ENCODE peak calls at places on chromosome 12, in seven cellular contexts. One of them, this sample, is unnamed.

GRCh38 chr12:47881826-47882427 is 22.9 kb downstream of the VDR start:
- DNase-seq in CD8-positive, alpha-beta memory T cell: no peak
- DNase-seq in fibroblast of lung: peak; percentile 99
- DNase-seq in heart right ventricle: no peak
- DNase-seq in psoas muscle: peak; percentile 66
- DNase-seq in A549: no peak
- DNase-seq in left ventricle myocardium inferior: no peak
- DNase-seq in this sample: no peak

GRCh38 chr12:121326996-121327674 is 25.1 kb downstream of the ANAPC5 start:
- DNase-seq in CD8-positive, alpha-beta memory T cell: no peak
- DNase-seq in heart right ventricle: no peak
- DNase-seq in left ventricle myocardium inferior: no peak
- DNase-seq in fibroblast of lung: no peak
- DNase-seq in psoas muscle: peak; percentile 52
- DNase-seq in A549: no peak
- DNase-seq in this sample: no peak

GRCh38 chr12:22231836-22232235 is 102.7 kb downstream of the ST8SIA1 start:
- DNase-seq in left ventricle myocardium inferior: no peak
- DNase-seq in A549: peak; percentile 3
- DNase-seq in heart right ventricle: no peak
- DNase-seq in psoas muscle: no peak
- DNase-seq in fibroblast of lung: no peak
- DNase-seq in CD8-positive, alpha-beta memory T cell: no peak
- DNase-seq in this sample: no peak

GRCh38 chr12:90058721-90059120 is 350.1 kb upstream of the ATP2B1 start:
- DNase-seq in psoas muscle: no peak
- DNase-seq in heart right ventricle: peak; percentile 9
- DNase-seq in A549: no peak
- DNase-seq in left ventricle myocardium inferior: no peak
- DNase-seq in fibroblast of lung: peak; percentile 88
- DNase-seq in CD8-positive, alpha-beta memory T cell: no peak
- DNase-seq in this sample: no peak

GRCh38 chr12:271165-271564 is 8.5 kb upstream of the SLC6A13 start:
- DNase-seq in A549: no peak
- DNase-seq in left ventricle myocardium inferior: no peak
- DNase-seq in fibroblast of lung: no peak
- DNase-seq in CD8-positive, alpha-beta memory T cell: no peak
- DNase-seq in heart right ventricle: no peak
- DNase-seq in psoas muscle: no peak
- DNase-seq in this sample: no peak

GRCh38 chr12:124592050-124592449 is 24.6 kb upstream of the NCOR2 start:
- DNase-seq in CD8-positive, alpha-beta memory T cell: no peak
- DNase-seq in heart right ventricle: no peak
- DNase-seq in A549: no peak
- DNase-seq in fibroblast of lung: peak; percentile 42
- DNase-seq in left ventricle myocardium inferior: no peak
- DNase-seq in psoas muscle: no peak
- DNase-seq in this sample: no peak

GRCh38 chr12:19131020-19131431 is 1.5 kb downstream of the PLEKHA5 start:
- DNase-seq in left ventricle myocardium inferior: no peak
- DNase-seq in heart right ventricle: peak; percentile 18
- DNase-seq in A549: peak; percentile 18
- DNase-seq in fibroblast of lung: peak; percentile 78
- DNase-seq in CD8-positive, alpha-beta memory T cell: peak; percentile 1
- DNase-seq in psoas muscle: no peak
- DNase-seq in this sample: no peak

GRCh38 chr12:12019881-12020280 is 50.9 kb upstream of the BCL2L14 start:
- DNase-seq in left ventricle myocardium inferior: no peak
- DNase-seq in CD8-positive, alpha-beta memory T cell: no peak
- DNase-seq in heart right ventricle: no peak
- DNase-seq in A549: no peak
- DNase-seq in psoas muscle: no peak
- DNase-seq in fibroblast of lung: no peak
- DNase-seq in this sample: no peak

GRCh38 chr12:15932975-15933374 is 21.8 kb downstream of the DERA start:
- DNase-seq in fibroblast of lung: no peak
- DNase-seq in A549: no peak
- DNase-seq in psoas muscle: no peak
- DNase-seq in heart right ventricle: no peak
- DNase-seq in left ventricle myocardium inferior: no peak
- DNase-seq in CD8-positive, alpha-beta memory T cell: no peak
- DNase-seq in this sample: no peak

GRCh38 chr12:6045438-6045837 is 79.0 kb downstream of the VWF start:
- DNase-seq in A549: no peak
- DNase-seq in CD8-positive, alpha-beta memory T cell: no peak
- DNase-seq in heart right ventricle: no peak
- DNase-seq in left ventricle myocardium inferior: no peak
- DNase-seq in fibroblast of lung: no peak
- DNase-seq in psoas muscle: no peak
- DNase-seq in this sample: no peak

GRCh38 chr12:88228720-88229119 is 86.6 kb downstream of the TMTC3 start:
- DNase-seq in left ventricle myocardium inferior: no peak
- DNase-seq in heart right ventricle: no peak
- DNase-seq in psoas muscle: no peak
- DNase-seq in CD8-positive, alpha-beta memory T cell: no peak
- DNase-seq in A549: no peak
- DNase-seq in fibroblast of lung: no peak
- DNase-seq in this sample: no peak

GRCh38 chr12:41521872-41522379 is 333.8 kb downstream of the PDZRN4 start:
- DNase-seq in CD8-positive, alpha-beta memory T cell: no peak
- DNase-seq in left ventricle myocardium inferior: no peak
- DNase-seq in heart right ventricle: no peak
- DNase-seq in fibroblast of lung: peak; percentile 89
- DNase-seq in psoas muscle: no peak
- DNase-seq in A549: no peak
- DNase-seq in this sample: no peak

GRCh38 chr12:8951744-8952143 is 2.3 kb upstream of the M6PR start:
- DNase-seq in CD8-positive, alpha-beta memory T cell: peak; percentile 28
- DNase-seq in left ventricle myocardium inferior: no peak
- DNase-seq in A549: no peak
- DNase-seq in fibroblast of lung: no peak
- DNase-seq in heart right ventricle: no peak
- DNase-seq in psoas muscle: no peak
- DNase-seq in this sample: no peak

GRCh38 chr12:15928345-15928744 is 17.2 kb downstream of the DERA start:
- DNase-seq in CD8-positive, alpha-beta memory T cell: no peak
- DNase-seq in fibroblast of lung: peak; percentile 71
- DNase-seq in A549: no peak
- DNase-seq in left ventricle myocardium inferior: no peak
- DNase-seq in psoas muscle: no peak
- DNase-seq in heart right ventricle: no peak
- DNase-seq in this sample: no peak

GRCh38 chr12:28869197-28869596 is 279.9 kb upstream of the FAR2 start:
- DNase-seq in CD8-positive, alpha-beta memory T cell: no peak
- DNase-seq in psoas muscle: no peak
- DNase-seq in left ventricle myocardium inferior: no peak
- DNase-seq in heart right ventricle: no peak
- DNase-seq in fibroblast of lung: peak; percentile 66
- DNase-seq in A549: no peak
- DNase-seq in this sample: no peak

GRCh38 chr12:23795494-23795893 is 154.0 kb downstream of the SOX5 start:
- DNase-seq in CD8-positive, alpha-beta memory T cell: no peak
- DNase-seq in A549: no peak
- DNase-seq in fibroblast of lung: no peak
- DNase-seq in psoas muscle: no peak
- DNase-seq in left ventricle myocardium inferior: no peak
- DNase-seq in heart right ventricle: no peak
- DNase-seq in this sample: no peak

GRCh38 chr12:80702889-80703605 is 4.4 kb upstream of the MYF6 start:
- DNase-seq in A549: no peak
- DNase-seq in CD8-positive, alpha-beta memory T cell: no peak
- DNase-seq in heart right ventricle: peak; percentile 10
- DNase-seq in left ventricle myocardium inferior: no peak
- DNase-seq in psoas muscle: no peak
- DNase-seq in fibroblast of lung: peak; percentile 85
- DNase-seq in this sample: no peak

GRCh38 chr12:26906704-26907103 is 31.1 kb downstream of the INTS13 start:
- DNase-seq in A549: no peak
- DNase-seq in CD8-positive, alpha-beta memory T cell: no peak
- DNase-seq in fibroblast of lung: no peak
- DNase-seq in heart right ventricle: no peak
- DNase-seq in left ventricle myocardium inferior: no peak
- DNase-seq in psoas muscle: no peak
- DNase-seq in this sample: no peak

GRCh38 chr12:64665506-64665905 is 55.2 kb downstream of the RASSF3 start:
- DNase-seq in CD8-positive, alpha-beta memory T cell: peak; percentile 71
- DNase-seq in fibroblast of lung: no peak
- DNase-seq in heart right ventricle: no peak
- DNase-seq in left ventricle myocardium inferior: no peak
- DNase-seq in psoas muscle: no peak
- DNase-seq in A549: no peak
- DNase-seq in this sample: no peak

GRCh38 chr12:64656429-64656828 is 46.1 kb downstream of the RASSF3 start:
- DNase-seq in fibroblast of lung: no peak
- DNase-seq in psoas muscle: no peak
- DNase-seq in CD8-positive, alpha-beta memory T cell: no peak
- DNase-seq in heart right ventricle: no peak
- DNase-seq in left ventricle myocardium inferior: no peak
- DNase-seq in A549: no peak
- DNase-seq in this sample: no peak

GRCh38 chr12:64663019-64663418 is 52.7 kb downstream of the RASSF3 start:
- DNase-seq in A549: no peak
- DNase-seq in fibroblast of lung: no peak
- DNase-seq in heart right ventricle: no peak
- DNase-seq in left ventricle myocardium inferior: no peak
- DNase-seq in psoas muscle: no peak
- DNase-seq in CD8-positive, alpha-beta memory T cell: no peak
- DNase-seq in this sample: no peak

GRCh38 chr12:64658892-64659481 is 48.7 kb downstream of the RASSF3 start:
- DNase-seq in A549: no peak
- DNase-seq in left ventricle myocardium inferior: no peak
- DNase-seq in fibroblast of lung: no peak
- DNase-seq in psoas muscle: no peak
- DNase-seq in CD8-positive, alpha-beta memory T cell: no peak
- DNase-seq in heart right ventricle: no peak
- DNase-seq in this sample: no peak

DNA sequence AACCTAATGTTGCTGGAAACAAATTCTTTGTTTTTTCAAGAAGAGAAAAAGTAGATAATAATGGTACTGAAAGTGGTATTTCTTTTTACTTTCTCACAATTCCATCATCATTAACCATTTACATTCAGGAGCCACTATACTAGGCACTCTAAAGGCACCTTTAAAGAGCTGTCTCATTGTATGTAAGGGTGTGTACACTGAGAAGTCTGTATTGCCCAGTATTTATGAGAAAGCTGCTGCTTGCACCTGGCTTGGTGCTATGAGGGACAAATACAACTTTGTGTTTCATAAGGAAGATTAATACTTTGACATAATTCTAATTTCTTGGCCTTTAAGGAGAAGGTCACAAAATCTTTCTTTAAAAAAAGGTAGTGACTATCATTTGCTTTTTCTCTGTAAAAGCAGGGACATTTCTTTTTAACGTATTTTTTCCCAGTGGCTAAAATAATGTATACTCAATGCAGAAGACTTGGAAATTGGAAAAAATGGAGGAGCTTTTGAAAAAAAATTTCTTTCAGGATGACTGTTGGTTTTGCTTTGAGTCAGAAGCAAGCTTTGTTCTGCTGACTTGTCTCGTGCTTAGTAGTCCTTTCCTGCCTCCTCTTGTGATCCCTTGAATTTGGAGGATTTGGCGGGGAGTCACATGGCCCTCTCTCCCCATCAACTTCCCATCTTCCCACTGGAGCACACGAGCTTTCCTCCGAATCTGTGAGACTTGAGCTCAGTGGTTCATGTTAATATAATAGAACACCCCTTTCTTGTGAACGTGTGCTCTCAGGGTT is 50.1 kb downstream of the RASSF3 start:
- DNase-seq in psoas muscle: no peak
- DNase-seq in heart right ventricle: no peak
- DNase-seq in fibroblast of lung: no peak
- DNase-seq in left ventricle myocardium inferior: no peak
- DNase-seq in CD8-positive, alpha-beta memory T cell: no peak
- DNase-seq in A549: no peak
- DNase-seq in this sample: no peak
- H3K27ac ChIP-seq in psoas muscle: no peak overlapping the region
- H3K27ac ChIP-seq in heart right ventricle: no peak overlapping the region
- H3K27ac ChIP-seq in fibroblast of lung: no peak overlapping the region
- H3K27ac ChIP-seq in left ventricle myocardium inferior: peak overlapping the region; percentile 37
- H3K27ac ChIP-seq in CD8-positive, alpha-beta memory T cell: no peak overlapping the region
- H3K27ac ChIP-seq in A549: no peak overlapping the region
- H3K27ac ChIP-seq in this sample: no peak overlapping the region

GRCh38 chr12:94705656-94706055 is 55.3 kb upstream of the TMCC3 start:
- DNase-seq in A549: no peak
- DNase-seq in left ventricle myocardium inferior: no peak
- DNase-seq in CD8-positive, alpha-beta memory T cell: no peak
- DNase-seq in psoas muscle: no peak
- DNase-seq in heart right ventricle: no peak
- DNase-seq in fibroblast of lung: no peak
- DNase-seq in this sample: no peak
- H3K27ac ChIP-seq in A549: no peak overlapping the region
- H3K27ac ChIP-seq in left ventricle myocardium inferior: no peak overlapping the region
- H3K27ac ChIP-seq in CD8-positive, alpha-beta memory T cell: no peak overlapping the region
- H3K27ac ChIP-seq in psoas muscle: no peak overlapping the region
- H3K27ac ChIP-seq in heart right ventricle: no peak overlapping the region
- H3K27ac ChIP-seq in fibroblast of lung: no peak overlapping the region
- H3K27ac ChIP-seq in this sample: no peak overlapping the region

DNA sequence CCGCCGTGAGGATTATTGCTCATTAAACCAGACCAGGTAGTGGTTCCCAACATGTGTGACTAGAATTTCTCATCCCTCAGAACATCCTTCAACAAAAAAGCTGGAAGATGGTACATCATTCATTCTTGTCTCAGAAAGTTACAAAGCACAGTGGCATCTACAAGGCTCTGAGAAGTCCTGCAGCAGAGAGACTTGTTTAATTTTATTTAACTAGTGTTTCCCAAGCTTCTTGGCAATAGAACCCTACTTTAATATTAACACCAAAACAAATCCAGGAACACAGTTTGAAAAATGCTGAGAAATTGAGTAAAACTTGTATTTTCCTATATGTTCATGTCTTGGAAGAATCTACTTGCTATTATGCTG is 54.8 kb downstream of the PLXNC1 start:
- DNase-seq in psoas muscle: no peak
- DNase-seq in A549: no peak
- DNase-seq in CD8-positive, alpha-beta memory T cell: no peak
- DNase-seq in left ventricle myocardium inferior: no peak
- DNase-seq in heart right ventricle: no peak
- DNase-seq in fibroblast of lung: no peak
- DNase-seq in this sample: no peak
- H3K27ac ChIP-seq in psoas muscle: no peak overlapping the region
- H3K27ac ChIP-seq in A549: no peak overlapping the region
- H3K27ac ChIP-seq in CD8-positive, alpha-beta memory T cell: no peak overlapping the region
- H3K27ac ChIP-seq in left ventricle myocardium inferior: no peak overlapping the region
- H3K27ac ChIP-seq in heart right ventricle: no peak overlapping the region
- H3K27ac ChIP-seq in fibroblast of lung: no peak overlapping the region
- H3K27ac ChIP-seq in this sample: no peak overlapping the region

DNA sequence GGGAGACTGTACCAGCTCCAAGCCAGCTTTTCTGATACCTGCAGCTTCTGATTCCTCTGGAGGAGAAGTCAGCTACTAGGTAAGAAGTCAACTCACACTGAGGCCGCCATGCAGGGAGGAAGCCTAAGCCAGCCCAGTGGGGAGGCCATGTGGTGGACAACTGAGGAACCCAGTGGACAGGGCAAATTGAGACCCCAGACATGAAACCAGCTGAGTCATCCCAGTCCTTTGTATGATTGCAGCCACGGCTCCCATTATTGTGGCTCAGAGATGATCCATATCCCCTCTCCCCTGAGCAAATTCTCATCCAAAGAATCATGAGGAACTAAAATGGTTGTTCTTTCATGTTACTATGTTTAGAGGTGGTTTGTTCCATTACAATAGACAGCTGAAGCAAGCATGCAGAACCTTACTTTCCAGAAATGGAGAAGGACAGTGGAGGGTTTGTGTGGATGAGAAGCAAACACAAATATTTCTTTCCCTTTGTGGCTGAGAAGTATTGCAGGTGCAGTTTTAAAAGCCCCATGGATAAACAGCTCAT is 1147.3 kb upstream of the TMEM132C start:
- DNase-seq in heart right ventricle: no peak
- DNase-seq in fibroblast of lung: no peak
- DNase-seq in psoas muscle: no peak
- DNase-seq in A549: no peak
- DNase-seq in CD8-positive, alpha-beta memory T cell: no peak
- DNase-seq in left ventricle myocardium inferior: no peak
- DNase-seq in this sample: no peak
- H3K27ac ChIP-seq in heart right ventricle: no peak overlapping the region
- H3K27ac ChIP-seq in fibroblast of lung: no peak overlapping the region
- H3K27ac ChIP-seq in psoas muscle: no peak overlapping the region
- H3K27ac ChIP-seq in A549: peak overlapping the region; percentile 44
- H3K27ac ChIP-seq in CD8-positive, alpha-beta memory T cell: no peak overlapping the region
- H3K27ac ChIP-seq in left ventricle myocardium inferior: no peak overlapping the region
- H3K27ac ChIP-seq in this sample: no peak overlapping the region